ENCODE peak calls at places on chromosome 9, in ten cellular contexts. L is HCT116, H is AG04450, R is esophagus squamous epithelium, D is right atrium auricular region, F is tibial artery, Z is A549, W is lung, B is small intestine, E is iPS DF 6.9. U is an unnamed sample.
A peak's percentile ranks its signal among the peaks of the same experiment; 100 is the strongest.

GRCh38 chr9:116190997-116191396 is 37.4 kb downstream of the PAPPA start:
- DNase-seq in L (no peak), H (peak; percentile 36), R (no peak), D (no peak), F (no peak), Z (peak; percentile 17), W (no peak), B (no peak), E (no peak), U (no peak)

GRCh38 chr9:135971892-135972291 is 10.7 kb upstream of the UBAC1 start:
- DNase-seq in L (peak; percentile 67), H (no peak), R (no peak), D (no peak), F (no peak), Z (peak; percentile 38), W (peak; percentile 74), B (peak; percentile 85), E (peak; percentile 92), U (peak; percentile 46)

GRCh38 chr9:35859310-35859994 is 10.7 kb downstream of the OR13J1 start:
- DNase-seq in L (no peak), H (no peak), R (no peak), D (peak; percentile 59), F (no peak), Z (peak; percentile 29), W (peak; percentile 29), B (no peak), E (no peak), U (no peak)

GRCh38 chr9:37301369-37302172 is 120.9 kb upstream of the GRHPR start:
- DNase-seq in L (no peak), H (no peak), R (no peak), D (no peak), F (no peak), Z (no peak), W (no peak), B (no peak), E (no peak), U (no peak)

GRCh38 chr9:116323012-116323411 is 169.4 kb downstream of the PAPPA start:
- DNase-seq in L (no peak), H (no peak), R (no peak), D (no peak), F (no peak), Z (no peak), W (no peak), B (no peak), E (no peak), U (no peak)

GRCh38 chr9:35907732-35908483 is 1.4 kb upstream of the SPAAR start:
- DNase-seq in L (peak; percentile 32), H (no peak), R (no peak), D (peak; percentile 85), F (peak; percentile 74), Z (peak; percentile 94), W (peak; percentile 83), B (peak; percentile 85), E (peak; percentile 61), U (no peak)

GRCh38 chr9:127853312-127854168 is 918 bp downstream of the ENG start:
- DNase-seq in L (no peak), H (no peak), R (no peak), D (no peak), F (no peak), Z (no peak), W (no peak), B (no peak), E (no peak), U (no peak)

GRCh38 chr9:83563360-83563759 is 25.2 kb upstream of the FRMD3 start:
- DNase-seq in L (no peak), H (no peak), R (no peak), D (no peak), F (no peak), Z (no peak), W (no peak), B (no peak), E (no peak), U (no peak)

GRCh38 chr9:91198405-91198804 is 163.3 kb downstream of the AUH start:
- DNase-seq in L (no peak), H (no peak), R (no peak), D (no peak), F (no peak), Z (no peak), W (no peak), B (no peak), E (no peak), U (no peak)

GRCh38 chr9:114417511-114417910 is 29.7 kb upstream of the AKNA start:
- DNase-seq in L (no peak), H (peak; percentile 45), R (no peak), D (no peak), F (no peak), Z (no peak), W (no peak), B (no peak), E (no peak), U (no peak)

GRCh38 chr9:71506821-71507220 is 261.5 kb downstream of the CEMIP2 start:
- DNase-seq in L (no peak), H (no peak), R (no peak), D (no peak), F (no peak), Z (peak; percentile 27), W (no peak), B (peak; percentile 57), E (no peak), U (no peak)

GRCh38 chr9:95171001-95171400 is 146.5 kb downstream of the FANCC start:
- DNase-seq in L (no peak), H (no peak), R (no peak), D (no peak), F (no peak), Z (no peak), W (no peak), B (no peak), E (no peak), U (no peak)

GRCh38 chr9:4994166-4994890 is 9.3 kb downstream of the JAK2 start:
- DNase-seq in L (no peak), H (no peak), R (no peak), D (no peak), F (no peak), Z (no peak), W (no peak), B (no peak), E (no peak), U (no peak)

GRCh38 chr9:15293727-15294405 is 13.2 kb downstream of the TTC39B start:
- DNase-seq in L (no peak), H (no peak), R (no peak), D (no peak), F (no peak), Z (no peak), W (no peak), B (no peak), E (no peak), U (no peak)

GRCh38 chr9:110255064-110255416 is 1.3 kb downstream of the TXN start:
- DNase-seq in L (no peak), H (no peak), R (no peak), D (no peak), F (no peak), Z (no peak), W (no peak), B (no peak), E (no peak), U (no peak)

GRCh38 chr9:131539223-131539923 is 6.0 kb upstream of the PRRT1B start:
- DNase-seq in L (no peak), H (no peak), R (no peak), D (no peak), F (no peak), Z (no peak), W (no peak), B (no peak), E (no peak), U (no peak)

GRCh38 chr9:131545003-131545785 is at the start of gene PRRT1B:
- DNase-seq in L (no peak), H (no peak), R (no peak), D (no peak), F (no peak), Z (peak; percentile 94), W (peak; percentile 86), B (peak; percentile 90), E (no peak), U (no peak)

GRCh38 chr9:131546336-131547084 is 1.2 kb downstream of the PRRT1B start:
- DNase-seq in L (no peak), H (no peak), R (no peak), D (no peak), F (no peak), Z (peak; percentile 92), W (no peak), B (no peak), E (no peak), U (no peak)

GRCh38 chr9:131545786-131546335 is 538 bp downstream of the PRRT1B start:
- DNase-seq in L (no peak), H (no peak), R (no peak), D (no peak), F (no peak), Z (peak; percentile 46), W (no peak), B (no peak), E (no peak), U (no peak)

DNA sequence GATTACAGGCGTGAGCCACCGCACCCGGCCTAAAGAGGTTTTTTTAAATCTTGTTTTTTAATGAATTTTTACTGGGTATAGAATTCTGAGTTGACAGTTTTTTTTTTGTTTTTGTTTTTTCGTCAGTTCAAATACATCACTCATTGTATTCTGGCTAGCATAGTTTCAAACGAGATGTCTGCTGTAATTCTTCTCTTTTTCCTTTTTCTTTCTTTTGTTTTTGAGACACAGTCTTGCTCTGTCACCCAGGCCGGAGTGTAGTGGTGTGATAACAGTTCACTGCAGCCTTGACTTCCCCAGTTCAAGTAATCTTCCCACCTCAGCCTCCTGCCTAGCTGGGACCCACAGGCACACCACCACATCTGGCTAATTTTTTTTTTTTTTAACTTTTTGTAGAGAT is 2.2 kb upstream of the PRRT1B start:
- DNase-seq in L (no peak), H (no peak), R (no peak), D (no peak), F (no peak), Z (no peak), W (no peak), B (no peak), E (no peak), U (no peak)
- H3K9me3 ChIP-seq in L (peaks cover 12% of the 10 kb centered on the region), H (peaks cover 39% of the 10 kb centered on the region), R (no peaks in the 10 kb centered on the region), D (peaks cover 26% of the 10 kb centered on the region), F (peaks cover 19% of the 10 kb centered on the region), Z (peaks cover 34% of the 10 kb centered on the region), W (peaks cover 10% of the 10 kb centered on the region), B (peaks cover 4% of the 10 kb centered on the region), E (no peaks in the 10 kb centered on the region), U (peaks cover 7% of the 10 kb centered on the region)

GRCh38 chr9:93541581-93542349 is 34.6 kb upstream of the PHF2 start:
- DNase-seq in L (no peak), H (no peak), R (no peak), D (no peak), F (no peak), Z (no peak), W (no peak), B (no peak), E (no peak), U (no peak)
- H3K9me3 ChIP-seq in L (no peaks in the 10 kb centered on the region), H (no peaks in the 10 kb centered on the region), R (no peaks in the 10 kb centered on the region), D (no peaks in the 10 kb centered on the region), F (no peaks in the 10 kb centered on the region), Z (no peaks in the 10 kb centered on the region), W (no peaks in the 10 kb centered on the region), B (no peaks in the 10 kb centered on the region), E (no peaks in the 10 kb centered on the region), U (no peaks in the 10 kb centered on the region)

GRCh38 chr9:77018058-77019009 is 1.1 kb upstream of the FOXB2 start:
- DNase-seq in L (no peak), H (no peak), R (no peak), D (peak; percentile 52), F (no peak), Z (no peak), W (no peak), B (no peak), E (no peak), U (no peak)
- H3K9me3 ChIP-seq in L (no peaks in the 10 kb centered on the region), H (peaks cover 18% of the 10 kb centered on the region), R (no peaks in the 10 kb centered on the region), D (no peaks in the 10 kb centered on the region), F (no peaks in the 10 kb centered on the region), Z (no peaks in the 10 kb centered on the region), W (peaks cover 15% of the 10 kb centered on the region), B (no peaks in the 10 kb centered on the region), E (no peaks in the 10 kb centered on the region), U (no peaks in the 10 kb centered on the region)

GRCh38 chr9:2313512-2313911 is 298.4 kb downstream of the SMARCA2 start:
- DNase-seq in L (no peak), H (no peak), R (no peak), D (no peak), F (no peak), Z (no peak), W (no peak), B (no peak), E (no peak), U (no peak)
- H3K9me3 ChIP-seq in L (peaks cover 6% of the 10 kb centered on the region), H (peaks cover 8% of the 10 kb centered on the region), R (no peaks in the 10 kb centered on the region), D (peaks cover 54% of the 10 kb centered on the region), F (peaks cover 17% of the 10 kb centered on the region), Z (peaks cover 53% of the 10 kb centered on the region), W (peaks cover 9% of the 10 kb centered on the region), B (peaks cover 2% of the 10 kb centered on the region), E (peaks cover 2% of the 10 kb centered on the region), U (no peaks in the 10 kb centered on the region)

U was measured in T-helper 17 cell.